ENCODE peak calls at places on chromosomes 11 and 22, in nine cellular contexts. R, I, V, P, H, Z, Y, Q and W are unnamed samples.

GRCh38 chr11:19812096-19812495 is 99.5 kb downstream of the NAV2 start:
- DNase-seq in P (no peak), H (no peak), Q (no peak), R (no peak), I (no peak), Y (no peak), V (no peak), Z (no peak), W (no peak)

GRCh38 chr11:67999201-67999629 is 4.7 kb downstream of the UNC93B1 start:
- DNase-seq in Y (no peak), V (no peak), Z (no peak), H (no peak), Q (no peak), R (no peak), I (no peak), P (no peak), W (no peak)

GRCh38 chr11:10293423-10294288 is at the start of gene SBF2:
- DNase-seq in Y (peak; percentile 95), V (peak; percentile 79), I (peak; percentile 96), Z (peak; percentile 95), P (peak; percentile 75), H (peak; percentile 79), Q (peak; percentile 83), R (peak; percentile 88), W (no peak)

GRCh38 chr22:19873138-19873959 is 18.7 kb upstream of the GNB1L start:
- DNase-seq in Z (no peak), R (no peak), H (peak; percentile 9), Y (no peak), Q (no peak), I (no peak), P (no peak), V (no peak), W (no peak)

GRCh38 chr11:105000797-105001196 is 22.2 kb downstream of the CASP5 start:
- DNase-seq in Q (peak; percentile 21), I (no peak), Z (peak; percentile 14), H (no peak), V (peak; percentile 53), P (no peak), Y (no peak), R (peak; percentile 62), W (peak; percentile 4)

GRCh38 chr11:124793466-124794278 is 6.5 kb downstream of the MSANTD2 start:
- DNase-seq in Y (peak; percentile 35), Z (peak; percentile 62), I (peak; percentile 40), Q (no peak), H (no peak), V (no peak), R (peak; percentile 90), P (no peak), W (peak; percentile 36)

GRCh38 chr11:45146072-45147016 is at the start of gene PRDM11:
- DNase-seq in P (peak; percentile 34), V (peak; percentile 71), H (peak; percentile 76), Y (peak; percentile 82), R (peak; percentile 58), Q (peak; percentile 87), Z (peak; percentile 68), I (peak; percentile 72), W (no peak)

GRCh38 chr11:57302489-57302888 is 22.3 kb downstream of the TNKS1BP1 start:
- DNase-seq in Z (no peak), R (no peak), Y (no peak), V (no peak), P (no peak), I (no peak), Q (no peak), H (no peak), W (no peak)

GRCh38 chr11:8624698-8625097 is 30.7 kb upstream of the STK33 start:
- DNase-seq in I (no peak), Y (no peak), Z (no peak), V (no peak), Q (no peak), P (no peak), H (no peak), R (no peak), W (no peak)

GRCh38 chr22:43554259-43554636 is 142.4 kb downstream of the MPPED1 start:
- DNase-seq in R (no peak), Z (no peak), V (no peak), P (no peak), I (no peak), Q (no peak), H (no peak), Y (no peak), W (no peak)

GRCh38 chr11:84901986-84902385 is 725.2 kb downstream of the DLG2 start:
- DNase-seq in I (peak; percentile 37), H (no peak), Q (no peak), V (no peak), Z (peak; percentile 91), P (peak; percentile 37), R (no peak), Y (no peak), W (no peak)

GRCh38 chr11:112899235-112899634 is 62.0 kb upstream of the NCAM1 start:
- DNase-seq in R (no peak), Y (no peak), I (no peak), Q (no peak), H (no peak), V (no peak), P (no peak), Z (no peak), W (no peak)

GRCh38 chr22:44917372-44918165 is 92.2 kb downstream of the PHF21B start:
- DNase-seq in H (no peak), R (no peak), I (no peak), P (no peak), V (no peak), Z (no peak), Q (no peak), Y (no peak), W (no peak)

GRCh38 chr22:40703731-40704130 is 24.4 kb downstream of the MCHR1 start:
- DNase-seq in P (no peak), Z (no peak), H (no peak), R (no peak), Q (no peak), V (no peak), Y (no peak), I (no peak), W (no peak)

GRCh38 chr11:115941481-115941993 is 437.3 kb upstream of the CADM1 start:
- DNase-seq in R (no peak), H (peak; percentile 23), Q (no peak), V (no peak), Y (no peak), Z (peak; percentile 8), I (peak; percentile 97), P (peak; percentile 89), W (no peak)

GRCh38 chr11:66494935-66495334 is 14.7 kb downstream of the DPP3 start:
- DNase-seq in P (no peak), Y (no peak), Z (no peak), R (peak; percentile 60), Q (no peak), H (no peak), I (no peak), V (no peak), W (no peak)

GRCh38 chr11:65403607-65404121 is 17.2 kb downstream of the FRMD8 start:
- DNase-seq in Y (no peak), P (no peak), H (no peak), V (no peak), I (no peak), R (no peak), Q (no peak), Z (no peak), W (no peak)

GRCh38 chr22:39135092-39135896 is 17.2 kb downstream of the CBX7 start:
- DNase-seq in H (no peak), Y (peak; percentile 30), V (peak; percentile 36), Q (peak; percentile 46), R (peak; percentile 91), I (no peak), Z (no peak), P (no peak), W (no peak)

DNA sequence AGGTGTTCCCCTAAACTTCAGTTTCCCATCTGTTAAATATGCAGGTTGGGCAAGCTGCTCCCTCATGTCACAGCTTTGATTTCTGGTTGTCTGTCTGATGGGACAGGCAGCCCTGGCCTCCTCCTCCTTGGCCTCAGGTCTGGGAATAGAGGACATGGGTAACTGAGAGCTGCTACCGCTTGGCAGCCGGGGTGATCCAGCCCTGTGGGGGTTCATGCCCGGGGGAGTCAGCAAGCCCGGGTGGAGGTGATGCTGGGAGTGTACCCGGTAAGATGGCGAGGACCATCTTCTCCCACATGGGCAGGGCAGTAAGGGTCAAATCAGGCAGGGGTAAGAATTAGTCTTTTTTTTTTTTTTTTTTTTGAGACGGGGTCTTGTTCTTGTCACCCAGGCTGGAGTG is 845.0 kb downstream of the TBC1D22A start:
- DNase-seq in V (no peak), I (no peak), Q (no peak), P (no peak), Z (no peak), H (no peak), Y (no peak), R (no peak), W (no peak)
- H3K4me3 ChIP-seq in V (no peak overlapping the region), I (no peak overlapping the region), Q (no peak overlapping the region), P (no peak overlapping the region), Z (no peak overlapping the region), H (no peak overlapping the region), Y (no peak overlapping the region), R (no peak overlapping the region), W (no peak overlapping the region)

GRCh38 chr11:102115557-102115956 is 5.3 kb downstream of the YAP1 start:
- DNase-seq in H (no peak), I (peak; percentile 79), Q (no peak), R (peak; percentile 62), V (no peak), Y (peak; percentile 61), Z (peak; percentile 69), P (no peak), W (no peak)
- H3K4me3 ChIP-seq in H (no peak overlapping the region), I (no peak overlapping the region), Q (no peak overlapping the region), R (peak overlapping the region; percentile 32), V (no peak overlapping the region), Y (no peak overlapping the region), Z (no peak overlapping the region), P (no peak overlapping the region), W (no peak overlapping the region)

DNA sequence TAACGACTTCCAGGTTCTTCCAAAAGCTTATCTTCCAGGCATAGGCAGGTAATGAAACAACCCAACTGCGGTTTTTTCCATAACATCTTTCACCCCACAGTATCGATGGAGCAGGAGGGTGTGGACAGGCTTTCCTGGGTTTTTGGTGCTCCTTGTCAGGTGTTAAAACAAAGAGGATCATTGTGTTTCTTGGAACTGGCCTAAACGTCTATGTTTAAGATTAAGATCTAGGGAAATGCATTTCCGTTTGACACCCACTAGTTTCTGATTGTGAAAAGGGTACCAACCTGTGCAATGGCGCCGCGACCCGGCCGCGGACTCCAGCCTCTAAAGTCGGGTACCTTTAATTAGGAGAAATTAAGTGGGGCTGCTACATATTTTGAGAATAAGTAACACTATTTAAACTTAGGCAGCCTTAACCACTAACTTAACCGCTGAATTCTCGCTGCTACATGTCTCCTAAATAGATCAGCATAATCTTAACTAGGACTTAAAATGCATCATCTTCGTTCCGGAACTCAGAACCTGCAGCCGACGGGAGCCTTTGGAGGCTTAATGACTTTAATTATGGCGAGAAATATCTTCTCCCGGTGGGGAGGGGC is 31.5 kb downstream of the C22orf31 start:
- DNase-seq in H (no peak), R (peak; percentile 29), P (no peak), Z (peak; percentile 28), V (no peak), Q (no peak), Y (no peak), I (no peak), W (no peak)
- H3K4me3 ChIP-seq in H (peak overlapping the region; percentile 60), R (peak overlapping the region; percentile 62), P (peak overlapping the region; percentile 51), Z (peak overlapping the region; percentile 43), V (no peak overlapping the region), Q (no peak overlapping the region), Y (peak overlapping the region; percentile 41), I (peak overlapping the region; percentile 13), W (no peak overlapping the region)

GRCh38 chr11:107387666-107388065 is 70.0 kb downstream of the CWF19L2 start:
- DNase-seq in P (no peak), Q (no peak), V (no peak), I (no peak), Z (no peak), H (no peak), R (no peak), Y (no peak), W (no peak)
- H3K4me3 ChIP-seq in P (no peak overlapping the region), Q (no peak overlapping the region), V (no peak overlapping the region), I (no peak overlapping the region), Z (no peak overlapping the region), H (no peak overlapping the region), R (no peak overlapping the region), Y (no peak overlapping the region), W (no peak overlapping the region)